ENCODE peak calls at places on chromosomes 2 and 18, in seven cellular contexts. K, I, J, X, O, C and W are unnamed samples.

GRCh38 chr2:29405707-29406106 is 290.5 kb downstream of the CLIP4 start:
- DNase-seq in X (no peak), O (no peak), J (no peak), C (no peak), I (no peak), K (no peak), W (no peak)

GRCh38 chr18:62856294-62856693 is 141.0 kb downstream of the PHLPP1 start:
- DNase-seq in J (no peak), K (no peak), I (no peak), O (no peak), C (no peak), X (no peak), W (no peak)

GRCh38 chr2:61538920-61539559 is 884 bp upstream of the XPO1 start:
- DNase-seq in J (no peak), I (peak; percentile 10), C (no peak), O (no peak), K (peak; percentile 46), X (no peak), W (no peak)

GRCh38 chr2:240925191-240925575 is 19.0 kb downstream of the CROCC2 start:
- DNase-seq in C (no peak), J (peak; percentile 20), O (no peak), X (no peak), I (no peak), K (no peak), W (peak; percentile 47)

GRCh38 chr2:239394346-239394945 is 6.4 kb downstream of the HDAC4 start:
- DNase-seq in X (no peak), I (no peak), K (no peak), C (no peak), O (no peak), J (no peak), W (peak; percentile 22)

GRCh38 chr2:152465541-152465940 is 130.6 kb downstream of the FMNL2 start:
- DNase-seq in I (no peak), C (no peak), K (no peak), X (no peak), O (no peak), J (no peak), W (no peak)

GRCh38 chr18:79724299-79725080 is 44.9 kb downstream of the CTDP1 start:
- DNase-seq in K (no peak), X (no peak), C (no peak), O (no peak), J (no peak), I (no peak), W (no peak)

GRCh38 chr2:108707300-108707699 is 12.0 kb upstream of the RANBP2 start:
- DNase-seq in I (no peak), X (no peak), O (no peak), C (no peak), K (no peak), J (no peak), W (no peak)

GRCh38 chr18:48308027-48308635 is 101.1 kb downstream of the ZBTB7C start:
- DNase-seq in K (no peak), X (no peak), O (no peak), C (no peak), J (peak; percentile 49), I (no peak), W (peak; percentile 71)

GRCh38 chr2:3160751-3161330 is 216.8 kb downstream of the EIPR1 start:
- DNase-seq in C (no peak), K (no peak), X (no peak), I (no peak), O (no peak), J (no peak), W (peak; percentile 55)

GRCh38 chr2:241179894-241180293 is 8.6 kb upstream of the ANO7 start:
- DNase-seq in K (no peak), O (no peak), J (no peak), X (no peak), C (no peak), I (no peak), W (no peak)

GRCh38 chr2:8234253-8234652 is 447.6 kb upstream of the ID2 start:
- DNase-seq in K (no peak), I (no peak), O (no peak), J (no peak), X (no peak), C (no peak), W (no peak)

GRCh38 chr18:56391933-56392590 is 246.3 kb downstream of the TXNL1 start:
- DNase-seq in C (no peak), K (no peak), O (no peak), X (no peak), I (no peak), J (no peak), W (no peak)

GRCh38 chr2:109185801-109186570 is 57.0 kb downstream of the SH3RF3 start:
- DNase-seq in C (peak; percentile 77), K (no peak), O (no peak), J (no peak), I (no peak), X (no peak), W (peak; percentile 41)

GRCh38 chr2:105615352-105615751 is 129.4 kb upstream of the NCK2 start:
- DNase-seq in X (no peak), C (no peak), O (no peak), K (no peak), J (no peak), I (no peak), W (no peak)

GRCh38 chr2:77268626-77269025 is 253.6 kb downstream of the LRRTM4 start:
- DNase-seq in C (no peak), X (no peak), J (no peak), O (no peak), K (no peak), I (no peak), W (no peak)

GRCh38 chr18:55116855-55117254 is 157.6 kb upstream of the CCDC68 start:
- DNase-seq in I (no peak), O (no peak), J (no peak), X (no peak), C (no peak), K (no peak), W (no peak)

GRCh38 chr2:59027320-59027719 is 786.2 kb upstream of the FANCL start:
- DNase-seq in I (no peak), C (no peak), J (no peak), O (no peak), K (no peak), X (no peak), W (no peak)

GRCh38 chr18:21450913-21451312 is 149.6 kb downstream of the ESCO1 start:
- DNase-seq in J (no peak), C (no peak), X (no peak), K (no peak), O (no peak), I (no peak), W (no peak)

GRCh38 chr2:201622306-201622705 is 21.0 kb downstream of the TMEM237 start:
- DNase-seq in J (no peak), K (no peak), O (no peak), I (no peak), X (no peak), C (no peak), W (no peak)

GRCh38 chr2:236903978-236904377 is 181.7 kb upstream of the COPS8 start:
- DNase-seq in O (no peak), I (no peak), K (no peak), C (no peak), J (no peak), X (no peak), W (no peak)

GRCh38 chr18:59056706-59057492 is 82.8 kb upstream of the SEC11C start:
- DNase-seq in X (peak; percentile 16), K (no peak), I (peak; percentile 38), O (no peak), C (peak; percentile 46), J (peak; percentile 72), W (peak; percentile 91)

GRCh38 chr18:8380926-8381325 is 228.3 kb upstream of the RAB12 start:
- DNase-seq in K (no peak), X (no peak), C (no peak), J (no peak), I (no peak), O (no peak), W (no peak)

GRCh38 chr2:100952512-100952911 is 49.6 kb upstream of the RPL31 start:
- DNase-seq in O (no peak), J (no peak), I (no peak), C (no peak), K (no peak), X (no peak), W (no peak)

GRCh38 chr2:197827618-197828017 is 23.2 kb downstream of the PLCL1 start:
- DNase-seq in I (no peak), C (no peak), K (no peak), J (no peak), O (no peak), X (no peak), W (no peak)